ENCODE peak calls at places on chromosomes 1 and 21, in six cellular contexts. M, A, L, B, X and U are unnamed samples.

GRCh38 chr1:207896547-207896946 is 14.4 kb downstream of the CD34 start:
- DNase-seq in M (no peak), A (no peak), L (no peak), B (no peak), X (no peak), U (no peak)

GRCh38 chr1:107670397-107670796 is 294.6 kb downstream of the VAV3 start:
- DNase-seq in M (no peak), A (no peak), L (no peak), B (no peak), X (no peak), U (no peak)

GRCh38 chr1:80457409-80457808 is 1343.3 kb upstream of the ADGRL2 start:
- DNase-seq in M (no peak), A (no peak), L (no peak), B (no peak), X (no peak), U (no peak)

GRCh38 chr1:151949371-151950193 is 40.3 kb upstream of the THEM4 start:
- DNase-seq in M (no peak), A (no peak), L (no peak), B (no peak), X (no peak), U (no peak)

GRCh38 chr1:179105393-179105792 is 23.5 kb downstream of the TOR3A start:
- DNase-seq in M (no peak), A (no peak), L (peak), B (no peak), X (peak), U (no peak)

GRCh38 chr21:29581393-29581792 is 282.7 kb downstream of the BACH1 start:
- DNase-seq in M (no peak), A (no peak), L (no peak), B (no peak), X (no peak), U (no peak)

GRCh38 chr1:209150114-209150513 is 433.4 kb upstream of the CAMK1G start:
- DNase-seq in M (peak), A (peak), L (peak), B (no peak), X (peak), U (no peak)

GRCh38 chr21:38806153-38806941 is 618 bp downstream of the ETS2 start:
- DNase-seq in M (no peak), A (no peak), L (peak), B (no peak), X (peak), U (no peak)

GRCh38 chr1:101438359-101438758 is 201.5 kb downstream of the S1PR1 start:
- DNase-seq in M (peak), A (no peak), L (peak), B (no peak), X (peak), U (no peak)

GRCh38 chr1:244074559-244075171 is 23.6 kb downstream of the ZBTB18 start:
- DNase-seq in M (no peak), A (no peak), L (peak), B (no peak), X (no peak), U (no peak)

GRCh38 chr1:247266053-247266452 is 10.2 kb downstream of the VN1R5 start:
- DNase-seq in M (peak), A (no peak), L (no peak), B (no peak), X (no peak), U (no peak)

GRCh38 chr1:2213576-2214505 is 14.3 kb upstream of the SKI start:
- DNase-seq in M (peak), A (peak), L (no peak), B (peak), X (no peak), U (peak)

GRCh38 chr1:210850556-210850955 is 283.4 kb downstream of the KCNH1 start:
- DNase-seq in M (no peak), A (no peak), L (no peak), B (no peak), X (no peak), U (no peak)

GRCh38 chr1:16717174-16718108 is 22.9 kb upstream of the RNU1-4 start:
- DNase-seq in M (no peak), A (no peak), L (no peak), B (no peak), X (peak), U (no peak)